ENCODE peak calls at places on chromosomes 4 and X, in six cellular contexts. R is H1, T is K562, G is A549, K is HepG2, X is GM12878. J is an unnamed sample.

GRCh38 chr4:80202784-80203553 is 5.7 kb downstream of the PRDM8 start:
- DNase-seq in G (peak), T (no peak), R (peak), X (no peak), K (no peak), J (no peak)

GRCh38 chr4:3471098-3471760 is 8.1 kb downstream of the DOK7 start:
- DNase-seq in X (no peak), K (no peak), R (no peak), G (no peak), T (no peak), J (no peak)

GRCh38 chr4:153661215-153661822 is 22.8 kb upstream of the TLR2 start:
- DNase-seq in K (no peak), G (no peak), X (no peak), R (no peak), T (no peak), J (no peak)

GRCh38 chrX:69197690-69198089 is 32.4 kb upstream of the PJA1 start:
- DNase-seq in T (no peak), G (no peak), K (no peak), X (no peak), R (no peak), J (peak)

GRCh38 chr4:41013746-41014145 is 200.6 kb downstream of the APBB2 start:
- DNase-seq in G (no peak), R (no peak), T (no peak), K (no peak), X (no peak), J (no peak)

GRCh38 chr4:116066711-116067245 is 953.4 kb upstream of the NDST4 start:
- DNase-seq in G (no peak), T (no peak), R (no peak), K (no peak), X (no peak), J (no peak)

GRCh38 chr4:104973708-104974107 is 173.0 kb upstream of the TET2 start:
- DNase-seq in R (no peak), G (no peak), K (no peak), X (peak), T (no peak), J (no peak)

GRCh38 chr4:153296424-153296823 is 48.1 kb upstream of the MND1 start:
- DNase-seq in T (no peak), K (no peak), R (no peak), G (no peak), X (no peak), J (no peak)

GRCh38 chr4:39521253-39521908 is 5.9 kb downstream of the UGDH start:
- DNase-seq in T (no peak), X (no peak), K (no peak), G (no peak), R (no peak), J (peak)

GRCh38 chrX:118603981-118604380 is 108.4 kb downstream of the DOCK11 start:
- DNase-seq in T (peak), K (peak), R (peak), G (peak), X (peak), J (peak)

GRCh38 chr4:181944527-181944926 is 298.7 kb upstream of the TENM3 start:
- DNase-seq in X (no peak), K (no peak), G (no peak), T (no peak), R (no peak), J (no peak)

GRCh38 chr4:4845027-4845426 is 14.4 kb upstream of the MSX1 start:
- DNase-seq in R (no peak), K (no peak), T (no peak), G (no peak), X (no peak), J (no peak)

GRCh38 chr4:8765631-8766590 is 105.7 kb downstream of the HMX1 start:
- DNase-seq in R (no peak), K (no peak), G (no peak), T (no peak), X (no peak), J (no peak)

GRCh38 chrX:68763481-68763880 is 65.3 kb upstream of the EFNB1 start:
- DNase-seq in K (no peak), X (no peak), R (no peak), T (no peak), G (no peak), J (no peak)

GRCh38 chr4:20565075-20565721 is 135.1 kb upstream of the PACRGL start:
- DNase-seq in G (no peak), K (no peak), T (no peak), R (no peak), X (no peak), J (no peak)

GRCh38 chr4:10598829-10599228 is 85.7 kb downstream of the CLNK start:
- DNase-seq in K (no peak), T (no peak), G (no peak), X (no peak), R (no peak), J (no peak)

GRCh38 chr4:19700951-19701350 is 550.8 kb upstream of the SLIT2 start:
- DNase-seq in R (no peak), X (no peak), K (no peak), G (no peak), T (no peak), J (no peak)

GRCh38 chr4:102824398-102824797 is 3.0 kb downstream of the UBE2D3 start:
- DNase-seq in T (no peak), G (no peak), X (no peak), R (no peak), K (no peak), J (no peak)

GRCh38 chr4:124936427-124936826 is 223.9 kb upstream of the ANKRD50 start:
- DNase-seq in R (no peak), X (no peak), G (no peak), K (no peak), T (no peak), J (peak)

GRCh38 chr4:146520894-146521542 is 722 bp downstream of the SLC10A7 start:
- DNase-seq in T (peak), G (peak), X (peak), R (no peak), K (peak), J (peak)

GRCh38 chr4:37324526-37324925 is 80.0 kb downstream of the NWD2 start:
- DNase-seq in T (no peak), R (no peak), G (no peak), K (peak), X (no peak), J (no peak)

GRCh38 chr4:172897046-172897445 is 271.6 kb upstream of the GALNT7 start:
- DNase-seq in K (no peak), X (no peak), G (no peak), R (no peak), T (no peak), J (no peak)

GRCh38 chr4:118948545-118949144 is 60.0 kb downstream of the SYNPO2 start:
- DNase-seq in X (no peak), G (no peak), K (no peak), R (no peak), T (no peak), J (no peak)

GRCh38 chrX:9062621-9063020 is 28.7 kb upstream of the FAM9B start:
- DNase-seq in G (no peak), K (no peak), R (no peak), X (no peak), T (no peak), J (no peak)

GRCh38 chr4:20456416-20456815 is 204.7 kb downstream of the SLIT2 start:
- DNase-seq in K (no peak), G (no peak), R (no peak), X (no peak), T (no peak), J (no peak)

GRCh38 chr4:122602277-122603142 is 18.4 kb downstream of the IL21 start:
- DNase-seq in T (peak), K (peak), G (peak), R (no peak), X (no peak), J (peak)

GRCh38 chr4:139523076-139523475 is 32.9 kb downstream of the SETD7 start:
- DNase-seq in R (no peak), K (no peak), G (no peak), X (no peak), T (no peak), J (no peak)

GRCh38 chr4:39435875-39436563 is 22.7 kb downstream of the RPL9 start:
- DNase-seq in K (no peak), G (no peak), R (no peak), T (no peak), X (no peak), J (no peak)

GRCh38 chrX:19373034-19373891 is 29.5 kb downstream of the PDHA1 start:
- DNase-seq in K (no peak), X (no peak), T (no peak), R (peak), G (no peak), J (no peak)
- TF ChIP-seq USF2 in K (no peak), X (no peak), T (no peak), R (no peak), G (no peak), J (no peak)

GRCh38 chr4:150962245-150962644 is 52.8 kb downstream of the LRBA start:
- DNase-seq in T (no peak), R (no peak), K (no peak), G (no peak), X (no peak), J (no peak)

GRCh38 chr4:150960079-150960478 is 55.0 kb downstream of the LRBA start:
- DNase-seq in G (peak), X (no peak), R (no peak), T (peak), K (peak), J (peak)

GRCh38 chr4:150964754-150965153 is 50.3 kb downstream of the LRBA start:
- DNase-seq in T (no peak), K (no peak), X (no peak), R (no peak), G (no peak), J (no peak)

GRCh38 chr4:150961566-150961965 is 53.5 kb downstream of the LRBA start:
- DNase-seq in K (no peak), T (no peak), R (no peak), G (no peak), X (no peak), J (no peak)

GRCh38 chr4:150960818-150961217 is 54.3 kb downstream of the LRBA start:
- DNase-seq in X (no peak), G (peak), T (peak), K (peak), R (peak), J (peak)
- TF ChIP-seq CHD2 in X (no peak), G (no peak), T (no peak), K (no peak), R (no peak), J (no peak)

DNA sequence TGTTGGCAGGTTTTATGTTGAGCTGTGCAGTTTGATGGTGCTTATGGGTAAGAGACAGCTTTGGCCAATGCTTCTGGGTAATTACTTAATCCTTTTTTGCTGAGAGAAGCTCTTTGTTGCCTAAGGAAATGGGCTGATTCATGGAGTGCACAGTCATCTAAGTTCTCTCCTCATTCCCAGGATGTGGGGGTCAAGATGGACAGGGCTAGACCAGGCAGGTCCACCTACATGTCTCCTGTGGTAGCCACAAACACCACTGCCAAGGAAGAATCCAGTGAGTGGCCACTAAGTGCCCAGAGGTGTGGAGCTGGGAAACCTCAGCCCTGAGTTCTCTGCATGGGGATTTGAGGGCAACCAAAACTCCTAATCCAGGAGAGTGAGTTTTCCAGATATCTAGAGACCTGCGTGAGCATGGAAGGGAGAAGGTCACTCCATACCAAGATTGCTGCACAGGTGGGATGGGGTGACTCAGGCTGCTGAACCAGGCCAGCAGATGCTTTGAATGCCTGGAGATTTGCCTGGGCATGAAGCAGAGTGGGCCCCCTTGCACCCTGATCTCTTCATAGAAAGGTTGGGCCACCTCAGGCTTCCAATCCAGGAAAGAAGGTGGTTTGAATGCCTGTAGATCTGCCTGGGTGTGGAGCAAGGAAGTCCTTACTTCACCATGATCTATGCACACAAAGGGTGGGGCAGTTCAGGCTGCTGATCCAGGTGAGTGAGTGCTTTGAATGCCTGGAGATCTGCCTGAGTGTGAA is 234.8 kb upstream of the GNPDA2 start:
- DNase-seq in X (no peak), R (no peak), T (no peak), K (no peak), G (no peak), J (no peak)
- TF ChIP-seq USF2 in X (no peak), R (no peak), T (no peak), K (no peak), G (no peak), J (no peak)

GRCh38 chr4:168919706-168920324 is 90.2 kb downstream of the CBR4 start:
- DNase-seq in R (peak), K (peak), T (no peak), X (no peak), G (no peak), J (no peak)

GRCh38 chr4:168920438-168921081 is 89.5 kb downstream of the CBR4 start:
- DNase-seq in K (no peak), X (no peak), R (no peak), T (no peak), G (no peak), J (peak)

GRCh38 chr4:168914095-168914494 is 96.0 kb downstream of the CBR4 start:
- DNase-seq in X (no peak), R (no peak), G (no peak), T (no peak), K (no peak), J (no peak)

DNA sequence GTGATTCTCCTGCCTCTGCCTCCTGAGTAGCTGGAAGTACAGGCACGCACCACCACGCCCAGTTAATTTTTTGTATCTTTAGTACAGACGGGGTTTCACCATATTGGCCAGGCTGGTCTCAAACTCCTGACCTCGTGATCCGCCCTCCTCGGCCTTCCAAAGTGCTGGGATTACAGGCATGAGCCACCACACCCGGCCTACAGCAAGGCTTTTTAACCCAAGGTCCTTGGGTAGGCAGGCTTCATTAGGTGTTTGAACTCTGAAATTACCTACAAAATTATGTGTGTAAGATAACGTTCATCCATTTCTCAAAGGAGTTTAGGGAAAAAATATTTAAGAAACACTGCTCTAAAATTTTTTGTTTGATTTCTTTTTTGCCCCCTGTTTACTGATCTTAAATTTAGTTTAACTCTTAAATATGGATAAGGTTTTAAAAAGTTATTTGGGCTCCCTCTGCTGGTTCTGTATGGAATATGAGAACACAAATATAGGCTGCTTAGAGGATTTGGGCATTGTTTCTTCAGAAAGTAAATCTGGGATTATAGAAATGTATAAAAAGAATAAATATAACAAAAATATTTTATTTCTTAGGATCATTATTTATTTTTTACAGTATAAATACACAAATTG is 92.8 kb downstream of the CBR4 start:
- DNase-seq in R (no peak), X (no peak), K (peak), T (peak), G (peak), J (peak)
- TF ChIP-seq CHD2 in R (no peak), X (no peak), K (no peak), T (no peak), G (no peak), J (no peak)

GRCh38 chr4:143025111-143025704 is 159.5 kb upstream of the USP38 start:
- DNase-seq in K (peak), X (no peak), G (peak), T (no peak), R (no peak), J (no peak)
- TF ChIP-seq USF2 in K (no peak), X (no peak), G (no peak), T (no peak), R (no peak), J (no peak)

GRCh38 chrX:81202989-81203388 is 1.1 kb downstream of the SH3BGRL start:
- DNase-seq in K (no peak), T (no peak), G (no peak), R (no peak), X (no peak), J (no peak)
- TF ChIP-seq CHD2 in K (no peak), T (no peak), G (no peak), R (no peak), X (no peak), J (no peak)